ENCODE peak calls at places on chromosome 2, in six cellular contexts. One of them, this sample, is unnamed.

GRCh38 chr2:39772812-39773152 is 6.3 kb downstream of the THUMPD2 start:
- DNase-seq in skeletal muscle cell: no peak
- DNase-seq in AG08395: no peak
- DNase-seq in HT-29: no peak
- DNase-seq in coronary artery: no peak
- DNase-seq in activated CD4-positive, CD25-positive, alpha-beta regulatory T cell: no peak
- DNase-seq in this sample: no peak

GRCh38 chr2:26067980-26068507 is 34.2 kb downstream of the RAB10 start:
- DNase-seq in HT-29: peak; percentile 9
- DNase-seq in skeletal muscle cell: no peak
- DNase-seq in AG08395: no peak
- DNase-seq in coronary artery: no peak
- DNase-seq in activated CD4-positive, CD25-positive, alpha-beta regulatory T cell: no peak
- DNase-seq in this sample: no peak

GRCh38 chr2:105496271-105496670 is 97.4 kb upstream of the FHL2 start:
- DNase-seq in HT-29: no peak
- DNase-seq in coronary artery: no peak
- DNase-seq in skeletal muscle cell: no peak
- DNase-seq in AG08395: no peak
- DNase-seq in activated CD4-positive, CD25-positive, alpha-beta regulatory T cell: no peak
- DNase-seq in this sample: no peak

GRCh38 chr2:214410918-214411554 is at the start of gene VWC2L:
- DNase-seq in skeletal muscle cell: peak; percentile 26
- DNase-seq in AG08395: peak; percentile 70
- DNase-seq in HT-29: peak; percentile 79
- DNase-seq in coronary artery: no peak
- DNase-seq in activated CD4-positive, CD25-positive, alpha-beta regulatory T cell: peak; percentile 1
- DNase-seq in this sample: peak; percentile 22

GRCh38 chr2:238945433-238946150 is 97.7 kb downstream of the TWIST2 start:
- DNase-seq in skeletal muscle cell: no peak
- DNase-seq in activated CD4-positive, CD25-positive, alpha-beta regulatory T cell: no peak
- DNase-seq in HT-29: peak; percentile 63
- DNase-seq in coronary artery: peak; percentile 78
- DNase-seq in AG08395: peak; percentile 75
- DNase-seq in this sample: no peak

GRCh38 chr2:185161701-185162100 is 563.4 kb downstream of the ZNF804A start:
- DNase-seq in activated CD4-positive, CD25-positive, alpha-beta regulatory T cell: no peak
- DNase-seq in coronary artery: no peak
- DNase-seq in skeletal muscle cell: peak; percentile 34
- DNase-seq in AG08395: no peak
- DNase-seq in HT-29: no peak
- DNase-seq in this sample: no peak

GRCh38 chr2:138182913-138183312 is 218.6 kb downstream of the HNMT start:
- DNase-seq in AG08395: peak; percentile 13
- DNase-seq in coronary artery: no peak
- DNase-seq in HT-29: no peak
- DNase-seq in skeletal muscle cell: peak; percentile 39
- DNase-seq in activated CD4-positive, CD25-positive, alpha-beta regulatory T cell: no peak
- DNase-seq in this sample: no peak

GRCh38 chr2:204825054-204825453 is 279.8 kb downstream of the PARD3B start:
- DNase-seq in AG08395: no peak
- DNase-seq in skeletal muscle cell: no peak
- DNase-seq in coronary artery: no peak
- DNase-seq in activated CD4-positive, CD25-positive, alpha-beta regulatory T cell: no peak
- DNase-seq in HT-29: peak; percentile 7
- DNase-seq in this sample: no peak

GRCh38 chr2:176075476-176075875 is 8.3 kb downstream of the EVX2 start:
- DNase-seq in AG08395: no peak
- DNase-seq in skeletal muscle cell: no peak
- DNase-seq in activated CD4-positive, CD25-positive, alpha-beta regulatory T cell: no peak
- DNase-seq in coronary artery: no peak
- DNase-seq in HT-29: no peak
- DNase-seq in this sample: no peak

GRCh38 chr2:3594493-3595281 is at the start of gene COLEC11:
- DNase-seq in AG08395: peak; percentile 42
- DNase-seq in HT-29: no peak
- DNase-seq in activated CD4-positive, CD25-positive, alpha-beta regulatory T cell: no peak
- DNase-seq in skeletal muscle cell: no peak
- DNase-seq in coronary artery: no peak
- DNase-seq in this sample: no peak

GRCh38 chr2:219210572-219211362 is 4.2 kb downstream of the ZFAND2B start:
- DNase-seq in HT-29: no peak
- DNase-seq in skeletal muscle cell: no peak
- DNase-seq in AG08395: no peak
- DNase-seq in activated CD4-positive, CD25-positive, alpha-beta regulatory T cell: no peak
- DNase-seq in coronary artery: no peak
- DNase-seq in this sample: no peak

GRCh38 chr2:68709421-68709911 is 25.1 kb upstream of the ARHGAP25 start:
- DNase-seq in HT-29: peak; percentile 55
- DNase-seq in skeletal muscle cell: no peak
- DNase-seq in activated CD4-positive, CD25-positive, alpha-beta regulatory T cell: no peak
- DNase-seq in AG08395: peak; percentile 70
- DNase-seq in coronary artery: no peak
- DNase-seq in this sample: no peak

GRCh38 chr2:86062043-86062442 is 43.6 kb downstream of the POLR1A start:
- DNase-seq in AG08395: peak; percentile 30
- DNase-seq in coronary artery: no peak
- DNase-seq in HT-29: no peak
- DNase-seq in activated CD4-positive, CD25-positive, alpha-beta regulatory T cell: no peak
- DNase-seq in skeletal muscle cell: no peak
- DNase-seq in this sample: no peak

GRCh38 chr2:128440087-128440665 is 121.5 kb upstream of the HS6ST1 start:
- DNase-seq in coronary artery: peak; percentile 69
- DNase-seq in activated CD4-positive, CD25-positive, alpha-beta regulatory T cell: no peak
- DNase-seq in skeletal muscle cell: no peak
- DNase-seq in HT-29: no peak
- DNase-seq in AG08395: no peak
- DNase-seq in this sample: no peak

GRCh38 chr2:239163306-239164070 is 237.3 kb downstream of the HDAC4 start:
- DNase-seq in AG08395: no peak
- DNase-seq in HT-29: no peak
- DNase-seq in skeletal muscle cell: no peak
- DNase-seq in activated CD4-positive, CD25-positive, alpha-beta regulatory T cell: no peak
- DNase-seq in coronary artery: no peak
- DNase-seq in this sample: no peak

GRCh38 chr2:106104332-106105062 is 89.6 kb downstream of the UXS1 start:
- DNase-seq in skeletal muscle cell: no peak
- DNase-seq in coronary artery: no peak
- DNase-seq in HT-29: peak; percentile 84
- DNase-seq in AG08395: peak; percentile 80
- DNase-seq in activated CD4-positive, CD25-positive, alpha-beta regulatory T cell: peak; percentile 26
- DNase-seq in this sample: no peak

GRCh38 chr2:98869272-98869641 is 66.8 kb downstream of the CRACDL start:
- DNase-seq in AG08395: no peak
- DNase-seq in skeletal muscle cell: no peak
- DNase-seq in activated CD4-positive, CD25-positive, alpha-beta regulatory T cell: no peak
- DNase-seq in coronary artery: no peak
- DNase-seq in HT-29: peak; percentile 89
- DNase-seq in this sample: no peak

GRCh38 chr2:200713003-200713703 is 98.6 kb upstream of the BZW1 start:
- DNase-seq in coronary artery: peak; percentile 90
- DNase-seq in activated CD4-positive, CD25-positive, alpha-beta regulatory T cell: peak; percentile 66
- DNase-seq in HT-29: peak; percentile 93
- DNase-seq in skeletal muscle cell: peak; percentile 89
- DNase-seq in AG08395: peak; percentile 89
- DNase-seq in this sample: peak; percentile 77

GRCh38 chr2:130332271-130333073 is 10.2 kb upstream of the IMP4 start:
- DNase-seq in HT-29: peak; percentile 80
- DNase-seq in skeletal muscle cell: peak; percentile 53
- DNase-seq in activated CD4-positive, CD25-positive, alpha-beta regulatory T cell: peak; percentile 30
- DNase-seq in AG08395: peak; percentile 90
- DNase-seq in coronary artery: no peak
- DNase-seq in this sample: peak; percentile 22

GRCh38 chr2:109318949-109319342 is 189.9 kb downstream of the SH3RF3 start:
- DNase-seq in activated CD4-positive, CD25-positive, alpha-beta regulatory T cell: no peak
- DNase-seq in coronary artery: no peak
- DNase-seq in HT-29: no peak
- DNase-seq in skeletal muscle cell: no peak
- DNase-seq in AG08395: no peak
- DNase-seq in this sample: no peak

GRCh38 chr2:10448646-10449480 is 736 bp upstream of the ODC1 start:
- DNase-seq in skeletal muscle cell: no peak
- DNase-seq in coronary artery: peak; percentile 93
- DNase-seq in AG08395: peak; percentile 19
- DNase-seq in activated CD4-positive, CD25-positive, alpha-beta regulatory T cell: peak; percentile 52
- DNase-seq in HT-29: peak; percentile 92
- DNase-seq in this sample: no peak

GRCh38 chr2:128327180-128327964 is 8.7 kb upstream of the HS6ST1 start:
- DNase-seq in activated CD4-positive, CD25-positive, alpha-beta regulatory T cell: no peak
- DNase-seq in skeletal muscle cell: no peak
- DNase-seq in AG08395: no peak
- DNase-seq in coronary artery: peak; percentile 60
- DNase-seq in HT-29: no peak
- DNase-seq in this sample: no peak

GRCh38 chr2:49687873-49688272 is 533.6 kb upstream of the FSHR start:
- DNase-seq in coronary artery: no peak
- DNase-seq in skeletal muscle cell: no peak
- DNase-seq in HT-29: no peak
- DNase-seq in activated CD4-positive, CD25-positive, alpha-beta regulatory T cell: no peak
- DNase-seq in AG08395: no peak
- DNase-seq in this sample: no peak

GRCh38 chr2:45706028-45706427 is 54.6 kb downstream of the PRKCE start:
- DNase-seq in activated CD4-positive, CD25-positive, alpha-beta regulatory T cell: no peak
- DNase-seq in coronary artery: no peak
- DNase-seq in HT-29: no peak
- DNase-seq in skeletal muscle cell: peak; percentile 20
- DNase-seq in AG08395: peak; percentile 69
- DNase-seq in this sample: no peak

GRCh38 chr2:227106845-227107759 is 56.9 kb downstream of the COL4A4 start:
- DNase-seq in activated CD4-positive, CD25-positive, alpha-beta regulatory T cell: no peak
- DNase-seq in AG08395: peak; percentile 55
- DNase-seq in HT-29: peak; percentile 80
- DNase-seq in skeletal muscle cell: peak; percentile 43
- DNase-seq in coronary artery: no peak
- DNase-seq in this sample: peak; percentile 32

GRCh38 chr2:236109473-236109872 is 58.7 kb downstream of the GBX2 start:
- DNase-seq in coronary artery: no peak
- DNase-seq in AG08395: no peak
- DNase-seq in skeletal muscle cell: no peak
- DNase-seq in HT-29: no peak
- DNase-seq in activated CD4-positive, CD25-positive, alpha-beta regulatory T cell: no peak
- DNase-seq in this sample: no peak

GRCh38 chr2:84022810-84023431 is 436.2 kb downstream of the SUCLG1 start:
- DNase-seq in activated CD4-positive, CD25-positive, alpha-beta regulatory T cell: no peak
- DNase-seq in coronary artery: no peak
- DNase-seq in HT-29: peak; percentile 86
- DNase-seq in AG08395: peak; percentile 15
- DNase-seq in skeletal muscle cell: peak; percentile 0
- DNase-seq in this sample: no peak

GRCh38 chr2:216692636-216693413 is 2.5 kb downstream of the IGFBP5 start:
- DNase-seq in skeletal muscle cell: no peak
- DNase-seq in activated CD4-positive, CD25-positive, alpha-beta regulatory T cell: no peak
- DNase-seq in coronary artery: peak; percentile 93
- DNase-seq in AG08395: peak; percentile 56
- DNase-seq in HT-29: no peak
- DNase-seq in this sample: no peak

GRCh38 chr2:121830809-121831208 is 75.4 kb downstream of the TSN start:
- DNase-seq in coronary artery: no peak
- DNase-seq in AG08395: no peak
- DNase-seq in HT-29: no peak
- DNase-seq in activated CD4-positive, CD25-positive, alpha-beta regulatory T cell: no peak
- DNase-seq in skeletal muscle cell: peak; percentile 27
- DNase-seq in this sample: no peak

GRCh38 chr2:44247924-44248323 is 27.4 kb upstream of the SLC3A1 start:
- DNase-seq in coronary artery: no peak
- DNase-seq in AG08395: no peak
- DNase-seq in activated CD4-positive, CD25-positive, alpha-beta regulatory T cell: no peak
- DNase-seq in HT-29: peak; percentile 41
- DNase-seq in skeletal muscle cell: no peak
- DNase-seq in this sample: no peak

This sample was measured in brain pericyte.